ENCODE peak calls at places on chromosomes 5 and 9, in four cellular contexts. R is GM12864; A is upper lobe of right lung; H is naive thymus-derived CD8-positive, alpha-beta T cell. O is an unnamed sample.

GRCh38 chr5:141864371-141865370 is 13.5 kb downstream of the PCDH1 start:
- DNase-seq in A (no peak), H (no peak), R (no peak), O (peak)

GRCh38 chr5:14871084-14871572 is 450 bp downstream of the ANKH start:
- DNase-seq in H (peak), A (peak), R (no peak), O (no peak)

GRCh38 chr9:106970219-106970975 is 107.4 kb downstream of the ZNF462 start:
- DNase-seq in R (no peak), A (no peak), H (no peak), O (no peak)

GRCh38 chr9:119453490-119453911 is 84.3 kb upstream of the BRINP1 start:
- DNase-seq in H (no peak), A (no peak), R (no peak), O (peak)

GRCh38 chr9:131276107-131276888 is at the start of gene FAM78A:
- DNase-seq in R (no peak), A (peak), H (no peak), O (peak)

GRCh38 chr9:17843236-17843635 is 264.4 kb downstream of the SH3GL2 start:
- DNase-seq in R (no peak), H (no peak), A (no peak), O (no peak)

GRCh38 chr5:72377920-72378635 is 57.9 kb downstream of the PTCD2 start:
- DNase-seq in A (no peak), H (no peak), R (no peak), O (no peak)

GRCh38 chr9:115548826-115549225 is 430.9 kb upstream of the TNC start:
- DNase-seq in H (no peak), A (no peak), R (no peak), O (peak)

GRCh38 chr5:177357459-177358332 is at the start of gene RGS14:
- DNase-seq in H (peak), R (peak), A (no peak), O (peak)

GRCh38 chr5:72509401-72509800 is 2.2 kb upstream of the ZNF366 start:
- DNase-seq in A (no peak), R (no peak), H (no peak), O (no peak)

O was measured in kidney tubule cell.